ENCODE peak calls at places on chromosomes 6 and 20, in four cellular contexts. N is stimulated activated CD4-positive, alpha-beta T cell treated with anti-CD3 and anti-CD28 coated beads, Interleukin-2, amount 100 ng/mL, for 48 hours; P is GM12892; B is HEK293T. U is an unnamed sample.

GRCh38 chr6:141088171-141088570 is 1044.6 kb upstream of the GJE1 start:
- DNase-seq in N (no peak), P (no peak), B (no peak), U (no peak)

GRCh38 chr6:20699402-20699801 is 165.1 kb downstream of the CDKAL1 start:
- DNase-seq in N (no peak), P (no peak), B (no peak), U (no peak)

GRCh38 chr6:104930939-104931338 is 26.0 kb upstream of the LIN28B start:
- DNase-seq in N (no peak), P (no peak), B (no peak), U (no peak)

GRCh38 chr6:31877651-31878161 is 1.1 kb downstream of the SLC44A4 start:
- DNase-seq in N (no peak), P (no peak), B (no peak), U (no peak)

GRCh38 chr6:6678811-6679210 is 90.3 kb downstream of the LY86 start:
- DNase-seq in N (no peak), P (no peak), B (no peak), U (no peak)

GRCh38 chr20:9886227-9886626 is 47.4 kb upstream of the PAK5 start:
- DNase-seq in N (no peak), P (no peak), B (no peak), U (no peak)

GRCh38 chr6:70474751-70475150 is 61.4 kb downstream of the FAM135A start:
- DNase-seq in N (no peak), P (no peak), B (no peak), U (no peak)

GRCh38 chr6:164827537-164827936 is 481.9 kb downstream of the C6orf118 start:
- DNase-seq in N (no peak), P (no peak), B (no peak), U (no peak)

GRCh38 chr20:50415031-50415515 is 95.1 kb upstream of the PTPN1 start:
- DNase-seq in N (no peak), P (no peak), B (no peak), U (no peak)

GRCh38 chr20:31543966-31544598 is 29.8 kb downstream of the HM13 start:
- DNase-seq in N (no peak), P (no peak), B (no peak), U (no peak)